ENCODE peak calls at places on chromosomes 16 and 17, in four cellular contexts. G is left lung, L is pancreas, D is psoas muscle. Q is an unnamed sample. For H3K27me3, the result is how much of the 10 kb centered on the place peaks cover.

GRCh38 chr16:66580605-66581209 is 1.4 kb downstream of the CMTM2 start:
- DNase-seq in G (no peak), D (no peak), L (no peak), Q (no peak)

GRCh38 chr17:81870155-81870977 is 771 bp downstream of the ARHGDIA start:
- DNase-seq in G (peak), D (peak), L (peak), Q (no peak)

GRCh38 chr16:67669499-67670101 is 3.0 kb downstream of the C16orf86 start:
- DNase-seq in L (no peak), D (no peak), G (no peak), Q (no peak)

GRCh38 chr17:20271016-20271610 is 196.2 kb downstream of the LGALS9B start:
- DNase-seq in D (no peak), G (no peak), L (no peak), Q (no peak)

GRCh38 chr17:13036776-13037175 is 18.9 kb upstream of the ELAC2 start:
- DNase-seq in L (no peak), D (no peak), G (no peak), Q (no peak)

GRCh38 chr17:40484973-40485530 is 16.4 kb downstream of the TNS4 start:
- DNase-seq in G (no peak), D (no peak), L (no peak), Q (no peak)

GRCh38 chr16:67449328-67449727 is 18.4 kb downstream of the HSD11B2 start:
- DNase-seq in D (peak), G (no peak), L (no peak), Q (no peak)

GRCh38 chr16:67278773-67279295 is 498 bp upstream of the PLEKHG4 start:
- DNase-seq in D (peak), G (no peak), L (no peak), Q (no peak)

GRCh38 chr16:11729787-11730186 is 12.9 kb downstream of the TXNDC11 start:
- DNase-seq in D (no peak), G (peak), L (no peak), Q (no peak)

GRCh38 chr17:12727881-12728280 is 61.4 kb upstream of the ARHGAP44 start:
- DNase-seq in L (no peak), D (no peak), G (no peak), Q (no peak)

GRCh38 chr16:75789237-75789636 is 62.9 kb upstream of the CPHXL start:
- DNase-seq in G (no peak), D (no peak), L (no peak), Q (no peak)

GRCh38 chr16:9134739-9135138 is 43.3 kb downstream of the HAPSTR1 start:
- DNase-seq in D (peak), G (peak), L (peak), Q (no peak)
- TF ChIP-seq CTCF in D (peak), G (peak), L (peak), Q (no peak)

GRCh38 chr17:72205357-72205756 is 84.5 kb downstream of the SOX9 start:
- DNase-seq in L (no peak), G (no peak), D (no peak), Q (peak)
- H3K4me3 ChIP-seq in L (no peak), G (no peak), D (no peak), Q (no peak)

DNA sequence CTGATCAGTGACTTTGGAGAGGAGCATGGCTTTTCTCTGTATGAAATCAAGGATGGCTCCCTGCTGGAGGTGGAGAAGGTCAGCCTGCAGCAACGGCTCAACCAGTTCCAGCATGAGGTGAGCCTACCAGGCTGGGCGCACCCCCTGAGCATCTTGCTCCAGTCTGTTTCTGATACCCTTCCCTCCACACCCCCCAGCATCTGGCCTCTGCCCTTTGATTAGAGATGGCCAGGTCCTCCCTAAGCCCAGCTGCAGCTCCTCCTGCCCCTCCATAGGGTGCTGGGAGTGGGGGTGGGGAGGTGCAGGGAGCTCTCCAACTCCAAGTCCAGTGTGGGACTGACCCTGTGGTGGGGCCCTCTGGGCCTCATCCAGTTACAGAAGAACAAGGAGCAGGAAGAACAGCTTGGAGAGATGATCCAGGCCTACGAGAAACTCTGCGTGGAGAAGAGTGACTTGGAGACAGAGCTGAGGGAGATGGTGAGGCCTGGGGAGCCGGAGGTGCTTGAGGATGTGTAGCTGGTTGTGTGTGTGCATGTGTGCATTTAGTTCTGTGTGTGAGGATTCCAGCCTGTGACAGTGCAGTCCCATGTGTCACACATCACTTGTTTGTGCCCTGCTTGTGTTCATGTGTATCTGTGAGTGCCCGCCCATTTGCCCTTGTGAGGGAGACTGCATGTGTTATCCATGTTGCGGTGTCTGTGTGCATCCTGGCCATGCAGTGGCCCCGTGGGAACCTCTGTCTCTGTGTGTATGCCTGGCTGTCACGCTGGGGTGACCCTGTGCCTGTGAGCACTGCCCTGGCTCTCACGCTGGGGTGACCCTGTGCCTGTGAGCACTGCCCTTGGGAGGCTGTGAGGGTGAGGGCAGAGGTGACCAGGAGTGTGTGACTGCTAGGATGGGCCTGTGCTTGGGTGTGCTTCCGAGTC is 3.0 kb downstream of the TBKBP1 start:
- DNase-seq in L (no peak), D (no peak), G (peak), Q (no peak)
- H3K27me3 ChIP-seq in L (under half), D (under half), G (under half), Q (under half)

GRCh38 chr16:2214721-2214970 is at the start of gene PGP:
- DNase-seq in G (no peak), D (no peak), L (no peak), Q (no peak)
- TF ChIP-seq CTCF in G (no peak), D (no peak), L (no peak), Q (no peak)

GRCh38 chr16:275786-276232 is at the start of gene RGS11:
- DNase-seq in L (no peak), G (no peak), D (no peak), Q (no peak)

GRCh38 chr16:272633-273546 is 2.9 kb downstream of the RGS11 start:
- DNase-seq in L (peak), D (no peak), G (no peak), Q (no peak)

GRCh38 chr16:276360-277077 is 775 bp upstream of the RGS11 start:
- DNase-seq in G (no peak), D (no peak), L (no peak), Q (no peak)

GRCh38 chr16:273547-274421 is 2.0 kb downstream of the RGS11 start:
- DNase-seq in D (no peak), G (no peak), L (peak), Q (no peak)

DNA sequence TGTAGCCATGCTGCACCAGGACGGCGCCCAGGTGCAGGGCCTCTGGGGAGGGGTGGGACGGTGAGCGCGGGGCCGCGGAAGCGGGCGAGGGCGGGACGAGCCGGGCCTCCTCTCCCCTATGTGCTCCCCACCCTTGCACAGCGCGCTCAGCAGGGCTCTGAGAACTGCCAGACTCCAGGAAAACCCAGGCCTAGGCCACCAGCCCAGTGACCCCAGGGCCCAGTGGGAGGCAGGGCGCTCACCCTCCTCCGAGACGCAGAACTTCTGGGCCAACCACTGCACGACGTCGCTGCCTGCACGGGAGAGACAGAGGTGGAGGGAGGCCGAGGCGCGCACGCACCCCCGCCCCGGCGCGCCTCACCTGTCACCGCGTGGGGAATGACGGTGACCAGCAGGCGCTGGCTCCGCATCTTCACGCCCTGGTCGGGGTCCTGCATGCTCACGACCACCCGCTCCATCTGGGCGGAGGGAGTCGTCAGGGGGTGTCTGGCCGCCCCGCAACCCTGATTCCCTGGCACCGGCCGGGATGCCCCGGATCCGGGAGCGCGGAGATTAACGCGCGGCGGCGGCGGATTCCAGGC is 613 bp downstream of the RGS11 start:
- DNase-seq in L (no peak), D (no peak), G (no peak), Q (no peak)
- H3K4me3 ChIP-seq in L (no peak), D (peak), G (peak), Q (peak)

GRCh38 chr17:79366988-79367571 is 243.8 kb downstream of the RBFOX3 start:
- DNase-seq in D (no peak), L (no peak), G (no peak), Q (no peak)
- H3K27me3 ChIP-seq in D (half or more), L (under half), G (under half), Q (under half)

DNA sequence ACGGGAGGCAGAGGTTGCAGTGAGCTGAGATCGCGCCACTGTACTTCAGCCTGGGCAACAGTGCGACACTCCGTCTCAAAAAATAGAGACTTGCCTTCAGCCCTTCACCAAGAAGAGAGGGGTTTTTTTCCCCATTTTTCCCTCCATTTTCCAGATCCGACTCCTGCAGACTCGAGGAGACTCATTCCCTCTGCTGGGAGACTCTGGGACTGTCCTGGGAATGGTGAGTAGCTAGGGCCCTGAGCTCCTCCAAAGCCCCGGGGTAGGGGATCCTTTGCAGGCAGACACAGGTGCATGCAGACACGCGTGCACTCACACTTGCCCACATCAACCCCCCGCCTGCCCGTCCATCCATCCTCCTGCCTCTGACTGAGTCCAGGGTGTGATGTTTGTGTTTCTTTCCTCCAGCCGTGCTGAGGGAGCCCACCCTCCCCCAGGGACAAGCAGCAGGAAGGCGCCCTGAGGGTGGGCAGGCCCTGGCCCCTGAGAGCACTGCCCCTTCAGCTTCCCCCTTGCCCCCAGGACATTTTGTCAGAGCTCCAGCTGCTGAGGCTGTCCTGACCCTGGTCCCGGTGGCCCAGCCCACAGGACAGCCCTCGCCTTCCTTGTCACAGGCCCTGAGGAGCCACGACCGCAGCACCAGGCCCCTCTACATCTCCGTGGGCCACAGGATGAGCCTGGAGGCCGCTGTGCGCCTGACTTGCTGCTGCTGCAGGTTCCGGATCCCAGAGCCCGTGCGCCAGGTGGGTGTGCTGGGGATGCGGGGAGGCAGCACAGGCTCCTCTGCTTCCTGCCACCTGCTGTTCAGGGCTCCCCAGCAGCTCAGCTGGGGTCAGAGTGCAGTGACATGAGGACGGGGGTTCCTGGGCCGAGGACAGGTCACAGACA is 10.2 kb downstream of the ENDOV start:
- DNase-seq in L (no peak), G (no peak), D (no peak), Q (no peak)
- TF ChIP-seq CTCF in L (no peak), G (no peak), D (no peak), Q (no peak)

GRCh38 chr17:75509528-75510258 is 5.6 kb downstream of the CASKIN2 start:
- DNase-seq in G (no peak), L (no peak), D (no peak), Q (no peak)

GRCh38 chr17:75513667-75514052 is 1.7 kb downstream of the CASKIN2 start:
- DNase-seq in G (no peak), D (peak), L (no peak), Q (peak)

GRCh38 chr17:75512946-75513666 is 2.2 kb downstream of the CASKIN2 start:
- DNase-seq in G (no peak), L (no peak), D (no peak), Q (no peak)

GRCh38 chr17:75511270-75511609 is 4.1 kb downstream of the CASKIN2 start:
- DNase-seq in L (no peak), G (no peak), D (no peak), Q (no peak)

DNA sequence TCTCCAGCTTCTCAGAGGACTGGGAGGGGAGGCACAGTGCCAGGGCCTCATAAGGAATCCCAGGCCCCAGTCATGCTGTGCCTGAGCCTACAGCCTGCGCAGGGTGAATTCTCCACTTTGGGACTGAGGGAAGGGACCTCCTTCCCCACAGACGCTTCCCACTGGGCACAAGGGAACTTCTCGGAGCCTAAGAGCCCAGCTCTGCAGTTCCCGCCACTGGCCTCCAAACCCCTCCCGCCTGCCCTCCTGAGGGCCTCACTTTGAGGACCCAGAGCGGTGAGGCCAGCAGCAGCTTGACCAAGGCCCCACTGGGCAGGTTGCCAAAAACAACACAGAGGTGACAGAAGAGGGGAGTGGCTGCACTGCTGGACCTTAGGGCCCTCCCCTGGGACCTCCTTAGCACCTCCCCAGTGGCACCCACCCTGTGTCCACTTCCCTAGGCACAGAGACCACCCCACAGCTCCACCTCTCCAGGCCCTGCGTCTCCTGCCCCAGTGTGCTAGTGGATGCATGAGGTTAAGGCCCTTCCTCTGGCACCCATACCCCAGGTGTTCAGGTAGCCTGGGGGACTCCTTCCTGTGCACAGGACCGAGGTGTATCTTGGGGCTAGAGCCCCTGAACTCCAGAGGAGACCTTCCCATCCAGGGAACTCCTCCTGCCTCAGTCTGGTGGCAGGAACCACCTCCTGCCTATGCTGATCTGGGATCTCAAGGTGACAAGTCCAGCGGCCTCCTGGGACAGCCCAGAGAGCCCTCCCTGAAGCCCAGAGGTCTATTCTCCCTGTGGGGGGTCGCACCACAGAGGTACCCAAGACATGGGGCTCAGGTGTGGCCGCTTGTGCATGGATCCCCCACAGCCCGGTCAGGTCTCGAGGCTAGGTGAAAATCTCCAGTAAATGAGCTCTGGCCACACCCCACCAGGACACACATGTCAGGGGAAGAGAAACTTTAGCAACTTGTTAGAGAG is 3.4 kb downstream of the CASKIN2 start:
- DNase-seq in G (peak), D (peak), L (peak), Q (no peak)
- H3K4me3 ChIP-seq in G (no peak), D (peak), L (no peak), Q (peak)

Q was measured in dorsolateral prefrontal cortex.